ENCODE peak calls at places on chromosomes 2 and 18, in nine cellular contexts. W is CD4-positive, alpha-beta T cell; M is HFFc6; I is amniotic epithelial cell; O is stimulated activated naive CD4-positive, alpha-beta T cell; G is anterior cingulate cortex; X is posterior cingulate gyrus; N is NCI-H460; U is neural progenitor cell. J is an unnamed sample.

GRCh38 chr2:58033530-58033929 is 13.1 kb upstream of the VRK2 start:
- DNase-seq in X (no peak), U (no peak), M (no peak), W (no peak), O (no peak), N (no peak), I (no peak), G (no peak), J (no peak)

GRCh38 chr2:108279468-108279867 is 9.2 kb upstream of the SULT1C2 start:
- DNase-seq in M (no peak), X (no peak), I (no peak), O (no peak), G (no peak), N (no peak), W (no peak), U (no peak), J (no peak)

GRCh38 chr2:107992069-107992468 is 5.7 kb downstream of the SLC5A7 start:
- DNase-seq in M (no peak), O (no peak), N (no peak), G (no peak), W (no peak), I (no peak), U (no peak), X (no peak), J (no peak)

GRCh38 chr2:239537633-239538356 is 137.0 kb upstream of the HDAC4 start:
- DNase-seq in I (no peak), W (no peak), M (no peak), U (no peak), O (no peak), G (no peak), X (no peak), N (no peak), J (no peak)

GRCh38 chr2:233473386-233473791 is 93.2 kb downstream of the USP40 start:
- DNase-seq in G (no peak), M (no peak), N (no peak), X (no peak), U (no peak), O (no peak), W (no peak), I (no peak), J (no peak)

GRCh38 chr18:61946449-61946848 is 53.6 kb upstream of the RNF152 start:
- DNase-seq in M (peak; percentile 64), U (no peak), I (no peak), X (no peak), G (no peak), O (no peak), N (no peak), W (no peak), J (no peak)

GRCh38 chr2:71070294-71071025 is 2.0 kb downstream of the NAGK start:
- DNase-seq in M (peak; percentile 34), N (peak; percentile 17), I (peak; percentile 35), U (peak; percentile 43), W (no peak), G (peak; percentile 9), X (no peak), O (no peak), J (no peak)

GRCh38 chr18:57060814-57061213 is 86.1 kb upstream of the BOD1L2 start:
- DNase-seq in G (no peak), X (no peak), M (no peak), W (no peak), N (no peak), I (no peak), O (no peak), U (no peak), J (no peak)

GRCh38 chr2:219073413-219074129 is 12.8 kb upstream of the IHH start:
- DNase-seq in I (peak; percentile 79), W (no peak), O (no peak), G (no peak), U (peak; percentile 87), X (no peak), N (peak; percentile 46), M (peak; percentile 52), J (no peak)

GRCh38 chr18:34794346-34794745 is 84.2 kb downstream of the DTNA start:
- DNase-seq in G (no peak), X (no peak), I (no peak), U (peak; percentile 65), N (no peak), O (no peak), W (no peak), M (no peak), J (no peak)

GRCh38 chr2:54522624-54523281 is 66.6 kb downstream of the SPTBN1 start:
- DNase-seq in M (peak; percentile 20), G (no peak), X (no peak), W (peak; percentile 56), N (peak; percentile 82), U (peak; percentile 73), I (peak; percentile 49), O (peak; percentile 45), J (peak; percentile 48)

GRCh38 chr2:26850565-26850964 is 2.6 kb downstream of the DPYSL5 start:
- DNase-seq in O (no peak), U (peak; percentile 18), N (no peak), M (no peak), X (no peak), G (no peak), W (no peak), I (no peak), J (no peak)

GRCh38 chr18:56458770-56459450 is 179.5 kb downstream of the TXNL1 start:
- DNase-seq in U (no peak), M (no peak), G (no peak), O (no peak), W (no peak), N (no peak), X (no peak), I (no peak), J (no peak)

GRCh38 chr2:100959225-100959880 is 42.7 kb upstream of the RPL31 start:
- DNase-seq in M (peak; percentile 71), W (no peak), G (no peak), X (no peak), U (no peak), N (no peak), O (no peak), I (peak; percentile 75), J (no peak)

GRCh38 chr2:20507166-20507692 is 60.4 kb downstream of the RHOB start:
- DNase-seq in I (no peak), M (peak; percentile 15), O (no peak), X (no peak), G (no peak), N (no peak), W (no peak), U (no peak), J (no peak)

GRCh38 chr2:236980961-236981360 is 104.7 kb upstream of the COPS8 start:
- DNase-seq in U (no peak), O (no peak), G (no peak), X (no peak), I (no peak), N (no peak), W (no peak), M (no peak), J (no peak)

GRCh38 chr18:73840319-73841065 is 307.1 kb downstream of the FBXO15 start:
- DNase-seq in X (no peak), G (no peak), O (no peak), M (no peak), U (peak; percentile 8), W (no peak), N (no peak), I (no peak), J (no peak)

GRCh38 chr2:234611209-234611608 is 114.3 kb upstream of the ARL4C start:
- DNase-seq in G (no peak), I (no peak), W (no peak), X (no peak), M (no peak), N (no peak), O (no peak), U (no peak), J (no peak)

GRCh38 chr2:100632021-100632420 is 69.2 kb downstream of the PDCL3 start:
- DNase-seq in X (no peak), O (no peak), W (no peak), M (no peak), N (no peak), I (no peak), U (no peak), G (no peak), J (no peak)

GRCh38 chr2:147214900-147215299 is 629.9 kb upstream of the ACVR2A start:
- DNase-seq in M (no peak), X (no peak), W (no peak), O (no peak), I (peak; percentile 12), N (no peak), U (peak; percentile 13), G (no peak), J (no peak)

GRCh38 chr18:63162271-63163014 is 157.1 kb downstream of the BCL2 start:
- DNase-seq in I (peak; percentile 75), U (no peak), N (no peak), G (no peak), M (no peak), X (no peak), O (peak; percentile 22), W (no peak), J (no peak)

GRCh38 chr2:24819442-24820174 is 26.4 kb downstream of the CENPO start:
- DNase-seq in N (no peak), O (no peak), I (no peak), M (no peak), G (no peak), U (no peak), W (no peak), X (no peak), J (no peak)

J was measured in mesothelial cell of epicardium.